ENCODE peak calls at places on chromosomes 7 and 10, in five cellular contexts. D is epithelial cell of esophagus, V is esophagus muscularis mucosa, J is sigmoid colon, R is cardiac muscle cell. Z is an unnamed sample.

GRCh38 chr7:44145969-44146897 is 5.1 kb upstream of the MYL7 start:
- DNase-seq in D (peak; percentile 43), V (no peak), J (peak; percentile 92), R (peak; percentile 91), Z (peak; percentile 98)

GRCh38 chr10:114684822-114685209 is 26.7 kb upstream of the ABLIM1 start:
- DNase-seq in D (peak; percentile 81), V (no peak), J (no peak), R (no peak), Z (no peak)

GRCh38 chr10:110867807-110868465 is 3.8 kb upstream of the PDCD4 start:
- DNase-seq in D (no peak), V (no peak), J (no peak), R (no peak), Z (no peak)

GRCh38 chr7:51024867-51025266 is 242.2 kb upstream of the GRB10 start:
- DNase-seq in D (no peak), V (no peak), J (no peak), R (no peak), Z (peak; percentile 23)

GRCh38 chr7:4837041-4837813 is 24.6 kb downstream of the PAPOLB start:
- DNase-seq in D (no peak), V (no peak), J (peak; percentile 52), R (no peak), Z (peak; percentile 33)

GRCh38 chr7:43199333-43199732 is 86.9 kb downstream of the HECW1 start:
- DNase-seq in D (peak; percentile 44), V (no peak), J (no peak), R (no peak), Z (no peak)

GRCh38 chr10:28970231-28970630 is 292.9 kb downstream of the BAMBI start:
- DNase-seq in D (no peak), V (no peak), J (no peak), R (no peak), Z (no peak)

GRCh38 chr10:20948723-20949327 is 51.7 kb upstream of the NEBL start:
- DNase-seq in D (no peak), V (peak; percentile 60), J (no peak), R (no peak), Z (no peak)

GRCh38 chr7:121940907-121941306 is 67.9 kb downstream of the PTPRZ1 start:
- DNase-seq in D (peak; percentile 50), V (no peak), J (no peak), R (no peak), Z (no peak)

GRCh38 chr7:127652333-127653248 is 597 bp downstream of the SND1 start:
- DNase-seq in D (peak; percentile 37), V (no peak), J (no peak), R (no peak), Z (no peak)

GRCh38 chr10:11164806-11165590 is 147.3 kb downstream of the CELF2 start:
- DNase-seq in D (peak; percentile 77), V (peak; percentile 97), J (peak; percentile 89), R (peak; percentile 82), Z (peak; percentile 79)

GRCh38 chr10:32153931-32154330 is 97.7 kb upstream of the KIF5B start:
- DNase-seq in D (peak; percentile 54), V (no peak), J (no peak), R (no peak), Z (no peak)

GRCh38 chr7:105854516-105854915 is 21.9 kb downstream of the ATXN7L1 start:
- DNase-seq in D (no peak), V (no peak), J (no peak), R (no peak), Z (no peak)

GRCh38 chr7:128887169-128888038 is 23.1 kb downstream of the KCP start:
- DNase-seq in D (no peak), V (no peak), J (peak; percentile 50), R (no peak), Z (no peak)

GRCh38 chr10:102813734-102814455 is 23.3 kb downstream of the CYP17A1 start:
- DNase-seq in D (no peak), V (no peak), J (no peak), R (no peak), Z (no peak)

GRCh38 chr7:158655931-158656441 is 48.6 kb downstream of the NCAPG2 start:
- DNase-seq in D (peak; percentile 76), V (no peak), J (no peak), R (no peak), Z (no peak)

GRCh38 chr10:2817923-2818322 is 249.4 kb upstream of the PFKP start:
- DNase-seq in D (no peak), V (no peak), J (no peak), R (no peak), Z (no peak)

GRCh38 chr10:90167174-90168064 is 466.0 kb downstream of the KIF20B start:
- DNase-seq in D (peak; percentile 74), V (no peak), J (no peak), R (no peak), Z (no peak)

GRCh38 chr7:20172736-20173334 is 44.3 kb downstream of the MACC1 start:
- DNase-seq in D (peak; percentile 66), V (no peak), J (peak; percentile 88), R (peak; percentile 74), Z (peak; percentile 94)

GRCh38 chr10:99730026-99730425 is 1.9 kb downstream of the COX15 start:
- DNase-seq in D (peak; percentile 87), V (no peak), J (no peak), R (no peak), Z (no peak)

GRCh38 chr7:138186951-138187351 is 110.7 kb downstream of the AKR1D1 start:
- DNase-seq in D (peak; percentile 51), V (no peak), J (no peak), R (no peak), Z (no peak)

GRCh38 chr7:28125381-28126046 is 55.1 kb downstream of the JAZF1 start:
- DNase-seq in D (peak; percentile 27), V (no peak), J (no peak), R (no peak), Z (no peak)

GRCh38 chr7:127948936-127949335 is 82.3 kb downstream of the LRRC4 start:
- DNase-seq in D (no peak), V (no peak), J (no peak), R (no peak), Z (no peak)

GRCh38 chr10:31656820-31657470 is 271.7 kb downstream of the ARHGAP12 start:
- DNase-seq in D (no peak), V (no peak), J (no peak), R (no peak), Z (no peak)

GRCh38 chr7:43220250-43220649 is 107.8 kb downstream of the HECW1 start:
- DNase-seq in D (peak; percentile 31), V (peak; percentile 84), J (no peak), R (no peak), Z (no peak)

GRCh38 chr7:81277691-81278090 is 358.8 kb upstream of the SEMA3C start:
- DNase-seq in D (no peak), V (no peak), J (no peak), R (no peak), Z (no peak)

GRCh38 chr10:132523561-132524442 is 13.8 kb upstream of the INPP5A start:
- DNase-seq in D (no peak), V (no peak), J (peak; percentile 61), R (no peak), Z (peak; percentile 35)

GRCh38 chr10:129548534-129549130 is 81.6 kb downstream of the MGMT start:
- DNase-seq in D (no peak), V (no peak), J (no peak), R (no peak), Z (no peak)

GRCh38 chr7:148906707-148907498 is 22.8 kb upstream of the EZH2 start:
- DNase-seq in D (no peak), V (peak; percentile 37), J (no peak), R (no peak), Z (no peak)

GRCh38 chr10:95517536-95518454 is 43.4 kb downstream of the SORBS1 start:
- DNase-seq in D (peak; percentile 19), V (no peak), J (no peak), R (no peak), Z (no peak)

DNA sequence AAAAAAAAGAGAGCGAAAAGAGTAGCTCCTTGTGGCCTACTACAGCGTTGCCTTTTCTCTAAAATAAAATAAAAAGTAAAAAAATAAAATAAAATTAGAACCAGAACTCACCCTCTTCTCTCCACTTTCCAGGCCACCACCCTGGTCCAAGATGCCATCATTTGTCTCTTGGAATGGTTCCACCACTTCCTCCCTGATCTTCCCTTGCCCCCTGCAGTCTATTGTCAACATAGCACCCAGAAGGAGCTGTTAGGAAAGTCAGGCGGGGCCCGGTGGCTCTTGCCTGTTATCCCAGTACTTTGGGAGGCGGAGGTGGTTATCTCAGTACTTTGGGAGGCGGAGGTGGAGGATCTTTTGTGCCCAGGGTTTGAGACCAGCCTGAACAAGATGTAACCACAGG is 7.6 kb upstream of the GRID2IP start:
- DNase-seq in D (peak; percentile 51), V (no peak), J (no peak), R (peak; percentile 53), Z (peak; percentile 91)
- TF ChIP-seq CTCF in D (peak; percentile 53), V (no peak), J (no peak), R (peak; percentile 61), Z (peak; percentile 69)

DNA sequence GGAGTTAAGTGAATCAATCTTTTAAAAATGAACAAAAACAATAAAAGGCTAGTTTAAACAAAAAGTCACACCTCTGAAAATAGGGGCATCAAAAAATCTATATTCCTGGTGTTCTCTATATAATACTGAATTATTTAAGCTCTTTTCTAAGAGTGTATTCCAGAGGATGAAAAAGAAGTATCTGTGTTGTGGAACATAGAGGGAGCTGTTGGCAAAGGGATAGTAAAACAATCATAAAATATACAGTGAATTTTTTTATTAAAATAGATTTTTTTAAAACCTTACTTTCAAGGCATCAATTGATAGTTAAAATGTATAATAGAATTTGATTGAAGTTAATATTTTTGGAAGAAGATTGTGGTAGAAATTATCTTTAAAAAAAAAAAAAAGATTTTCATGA is 1409.1 kb upstream of the CELF2 start:
- DNase-seq in D (peak; percentile 8), V (no peak), J (no peak), R (peak; percentile 19), Z (no peak)
- TF ChIP-seq CTCF in D (peak; percentile 31), V (peak; percentile 33), J (no peak), R (peak; percentile 53), Z (peak; percentile 83)

GRCh38 chr7:86598311-86598710 is 45.4 kb upstream of the GRM3 start:
- DNase-seq in D (no peak), V (no peak), J (no peak), R (peak; percentile 27), Z (peak; percentile 92)

GRCh38 chr7:86598721-86599120 is 45.0 kb upstream of the GRM3 start:
- DNase-seq in D (no peak), V (no peak), J (no peak), R (no peak), Z (peak; percentile 53)

DNA sequence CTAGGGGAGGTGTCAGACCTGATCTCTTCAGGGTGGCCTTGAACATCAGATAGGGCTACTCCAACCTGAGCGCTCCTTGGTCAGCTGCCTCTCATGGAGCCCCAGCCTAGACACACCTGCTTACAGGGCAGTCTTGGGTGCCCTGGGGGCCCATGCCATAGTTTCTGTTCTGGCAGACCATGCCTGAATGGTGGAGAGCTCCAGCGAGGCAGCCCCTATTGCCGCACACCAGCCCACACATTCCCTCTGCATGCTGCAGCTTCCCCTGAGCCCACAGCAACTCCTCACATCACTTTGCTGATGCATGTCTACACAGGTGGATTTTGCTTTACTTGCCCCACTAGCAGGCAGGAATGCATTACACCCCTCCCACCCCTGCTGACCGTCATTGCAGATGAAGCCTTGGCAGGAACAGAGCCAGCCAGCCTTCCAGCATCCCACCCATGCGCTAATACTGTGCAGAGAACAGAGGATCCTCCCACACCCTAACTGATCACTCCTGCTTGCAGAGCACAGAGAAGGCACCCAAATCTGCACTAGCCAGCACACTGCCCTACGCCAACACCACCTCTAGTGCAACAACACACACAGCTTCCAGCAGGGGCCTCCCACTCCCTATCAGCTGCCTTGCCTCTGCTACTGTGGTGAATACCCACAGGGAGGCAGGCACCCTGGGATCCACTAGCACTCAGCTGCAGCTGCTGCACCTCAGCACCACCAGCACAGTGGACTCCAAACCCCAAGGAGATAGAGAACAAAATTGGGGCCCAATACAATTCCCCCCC is 43.0 kb upstream of the GRM3 start:
- DNase-seq in D (no peak), V (no peak), J (no peak), R (peak; percentile 22), Z (peak; percentile 72)
- TF ChIP-seq CTCF in D (no peak), V (no peak), J (no peak), R (no peak), Z (peak; percentile 67)

GRCh38 chr7:94183289-94183749 is 179.2 kb upstream of the BET1 start:
- DNase-seq in D (peak; percentile 91), V (no peak), J (no peak), R (no peak), Z (no peak)
- TF ChIP-seq CTCF in D (no peak), V (no peak), J (no peak), R (no peak), Z (no peak)

Z was measured in endodermal cell.